ENCODE peak calls at places on chromosomes 13 and 19, in nine cellular contexts. R is retina; Y is T-helper 1 cell; W is stimulated activated CD8-positive, alpha-beta memory T cell treated with anti-CD3 and anti-CD28 coated beads, Interleukin-7, amount 100 ng/mL, for 24 hours; L is AG08396; Q is KBM-7; V is DMS53; K is activated CD4-positive, alpha-beta T cell treated with anti-CD3 and anti-CD28 coated beads, Interleukin-2, amount 50 U/mL, for 1 hour; D is cardiac muscle cell. U is an unnamed sample.

GRCh38 chr13:18949970-18950369 is 231.7 kb downstream of the TUBA3C start:
- DNase-seq in R (no peak), Y (no peak), W (no peak), L (no peak), Q (no peak), V (no peak), K (no peak), D (no peak), U (no peak)

GRCh38 chr19:38665950-38666661 is 18.7 kb downstream of the ACTN4 start:
- DNase-seq in R (peak; percentile 52), Y (no peak), W (no peak), L (peak; percentile 57), Q (no peak), V (no peak), K (no peak), D (peak; percentile 82), U (no peak)

GRCh38 chr19:47608908-47609879 is at the start of gene BICRA:
- DNase-seq in R (peak; percentile 75), Y (peak; percentile 78), W (peak; percentile 59), L (peak; percentile 91), Q (peak; percentile 67), V (peak; percentile 95), K (peak; percentile 79), D (peak; percentile 92), U (peak; percentile 82)

GRCh38 chr19:36030264-36031148 is 2.2 kb downstream of the CLIP3 start:
- DNase-seq in R (no peak), Y (no peak), W (no peak), L (peak; percentile 62), Q (no peak), V (peak; percentile 56), K (no peak), D (no peak), U (no peak)

GRCh38 chr19:39677931-39678889 is 22.5 kb downstream of the LGALS16 start:
- DNase-seq in R (no peak), Y (no peak), W (no peak), L (peak; percentile 7), Q (no peak), V (peak; percentile 96), K (no peak), D (no peak), U (no peak)

GRCh38 chr19:37470216-37470615 is 1.1 kb downstream of the ZNF570 start:
- DNase-seq in R (peak; percentile 4), Y (no peak), W (no peak), L (no peak), Q (no peak), V (no peak), K (no peak), D (no peak), U (no peak)

GRCh38 chr19:10418281-10419199 is 1.8 kb upstream of the PDE4A start:
- DNase-seq in R (no peak), Y (no peak), W (no peak), L (peak; percentile 40), Q (peak; percentile 54), V (peak; percentile 63), K (no peak), D (peak; percentile 30), U (no peak)

GRCh38 chr19:29660835-29661234 is 4.4 kb upstream of the PLEKHF1 start:
- DNase-seq in R (no peak), Y (no peak), W (no peak), L (no peak), Q (no peak), V (no peak), K (no peak), D (no peak), U (no peak)

GRCh38 chr19:35608250-35608649 is 4.3 kb upstream of the HAUS5 start:
- DNase-seq in R (no peak), Y (no peak), W (no peak), L (no peak), Q (no peak), V (peak; percentile 39), K (no peak), D (no peak), U (no peak)

GRCh38 chr13:48909088-48909389 is 66.7 kb upstream of the FNDC3A start:
- DNase-seq in R (no peak), Y (no peak), W (no peak), L (no peak), Q (no peak), V (no peak), K (no peak), D (no peak), U (no peak)

GRCh38 chr19:29596885-29597525 is 9.1 kb upstream of the POP4 start:
- DNase-seq in R (peak; percentile 65), Y (no peak), W (no peak), L (no peak), Q (peak; percentile 18), V (peak; percentile 71), K (no peak), D (peak; percentile 37), U (peak; percentile 45)

GRCh38 chr13:96421314-96421713 is 331.4 kb downstream of the HS6ST3 start:
- DNase-seq in R (no peak), Y (no peak), W (no peak), L (no peak), Q (no peak), V (no peak), K (no peak), D (no peak), U (no peak)

GRCh38 chr19:35045667-35046300 is 4.3 kb downstream of the HPN start:
- DNase-seq in R (no peak), Y (no peak), W (no peak), L (peak; percentile 66), Q (peak; percentile 87), V (peak; percentile 39), K (peak; percentile 25), D (no peak), U (peak; percentile 40)

GRCh38 chr19:2458054-2458453 is 1.3 kb upstream of the LMNB2 start:
- DNase-seq in R (no peak), Y (no peak), W (no peak), L (no peak), Q (no peak), V (no peak), K (no peak), D (no peak), U (no peak)

GRCh38 chr19:54180691-54181091 is 7.7 kb upstream of the TMC4 start:
- DNase-seq in R (no peak), Y (no peak), W (no peak), L (no peak), Q (no peak), V (no peak), K (no peak), D (no peak), U (no peak)